ENCODE peak calls at places on chromosomes 12 and 14, in nine cellular contexts. W is CD8-positive, alpha-beta memory T cell; Q is pulmonary artery endothelial cell; F is iPS DF 6.9; K is activated T-helper 1 cell treated with Interleukin-2 at 50 U/mL for 16 hours; R is effector memory CD4-positive, alpha-beta T cell; J is WTC11; B is aorta; P is anterior cingulate cortex. Z is an unnamed sample.

GRCh38 chr14:105739331-105740102 is 213.1 kb downstream of the TMEM121 start:
- DNase-seq in R (no peak), J (no peak), P (no peak), W (no peak), F (no peak), Q (no peak), B (no peak), K (no peak), Z (no peak)

GRCh38 chr12:20101046-20101445 is 267.3 kb upstream of the PDE3A start:
- DNase-seq in W (no peak), Q (no peak), B (peak), K (no peak), P (no peak), R (no peak), J (no peak), F (no peak), Z (no peak)

GRCh38 chr12:70052931-70053497 is 190.2 kb upstream of the CNOT2 start:
- DNase-seq in W (no peak), Q (peak), B (no peak), P (no peak), R (no peak), K (no peak), F (no peak), J (no peak), Z (no peak)

GRCh38 chr12:100574262-100575074 is 984 bp downstream of the GAS2L3 start:
- DNase-seq in P (peak), K (no peak), Q (no peak), F (no peak), J (peak), W (no peak), B (peak), R (no peak), Z (no peak)

GRCh38 chr12:108609535-108610335 is 11.9 kb upstream of the TMEM119 start:
- DNase-seq in F (no peak), Q (no peak), W (no peak), B (peak), R (no peak), K (no peak), P (no peak), J (no peak), Z (no peak)

GRCh38 chr12:94761559-94761958 is 111.2 kb upstream of the TMCC3 start:
- DNase-seq in B (no peak), J (no peak), F (no peak), R (no peak), W (no peak), P (no peak), Q (peak), K (no peak), Z (no peak)

GRCh38 chr12:92927436-92928116 is 1.5 kb downstream of the EEA1 start:
- DNase-seq in P (no peak), W (no peak), B (no peak), R (no peak), F (no peak), K (no peak), Q (peak), J (no peak), Z (no peak)

GRCh38 chr12:6118891-6119568 is 5.4 kb downstream of the VWF start:
- DNase-seq in B (no peak), K (no peak), W (no peak), J (no peak), R (no peak), P (no peak), F (no peak), Q (no peak), Z (no peak)

GRCh38 chr12:93176166-93176565 is 201.6 kb upstream of the NUDT4 start:
- DNase-seq in P (no peak), R (no peak), K (no peak), F (no peak), B (no peak), Q (no peak), J (no peak), W (no peak), Z (no peak)

GRCh38 chr12:41014643-41015020 is 173.5 kb upstream of the PDZRN4 start:
- DNase-seq in J (no peak), B (no peak), K (no peak), W (no peak), P (no peak), F (no peak), R (no peak), Q (peak), Z (no peak)

GRCh38 chr12:32102234-32102633 is 4.4 kb upstream of the BICD1 start:
- DNase-seq in K (no peak), P (no peak), Q (no peak), J (no peak), F (no peak), R (no peak), B (no peak), W (no peak), Z (no peak)

GRCh38 chr12:9673404-9674225 is 4.1 kb downstream of the CLEC2D start:
- DNase-seq in Q (peak), K (peak), R (peak), W (peak), J (peak), B (peak), P (no peak), F (no peak), Z (no peak)

GRCh38 chr12:121925361-121925725 is 7.0 kb downstream of the CFAP251 start:
- DNase-seq in P (no peak), K (no peak), Q (no peak), R (no peak), J (no peak), B (no peak), F (no peak), W (no peak), Z (no peak)

GRCh38 chr12:12064596-12064995 is 6.1 kb upstream of the BCL2L14 start:
- DNase-seq in P (no peak), K (no peak), B (no peak), W (no peak), Q (no peak), R (no peak), J (no peak), F (no peak), Z (no peak)

GRCh38 chr12:25254271-25254880 is 3.6 kb upstream of the KRAS start:
- DNase-seq in K (no peak), B (no peak), J (no peak), R (no peak), F (no peak), W (no peak), Q (no peak), P (no peak), Z (no peak)

GRCh38 chr12:69352904-69353303 is 4.7 kb downstream of the LYZ start:
- DNase-seq in F (no peak), W (no peak), P (no peak), Q (no peak), R (no peak), J (no peak), K (no peak), B (no peak), Z (no peak)

GRCh38 chr12:112738531-112738930 is 53.0 kb upstream of the RPH3A start:
- DNase-seq in W (no peak), F (no peak), P (no peak), B (no peak), Q (no peak), K (no peak), R (no peak), J (no peak), Z (no peak)

GRCh38 chr12:47377414-47378221 is 297.9 kb upstream of the AMIGO2 start:
- DNase-seq in F (no peak), R (no peak), J (no peak), K (no peak), Q (peak), W (no peak), B (peak), P (peak), Z (no peak)

GRCh38 chr14:50109342-50109741 is 7.0 kb downstream of the VCPKMT start:
- DNase-seq in W (no peak), R (no peak), J (no peak), F (no peak), K (no peak), Q (no peak), B (no peak), P (no peak), Z (no peak)

Z was measured in H1.